ENCODE peak calls at places on chromosome 2, in eight cellular contexts. P, Z, S, N, W, V, F and G are unnamed samples.

GRCh38 chr2:32553829-32554432 is 73.9 kb upstream of the TTC27 start:
- DNase-seq in P (peak; percentile 58), Z (peak; percentile 51), S (no peak), N (peak; percentile 69), W (no peak), V (no peak), F (no peak), G (no peak)

GRCh38 chr2:235740821-235741220 is 247.0 kb downstream of the AGAP1 start:
- DNase-seq in P (peak; percentile 31), Z (peak; percentile 22), S (no peak), N (no peak), W (no peak), V (no peak), F (peak; percentile 83), G (no peak)

GRCh38 chr2:6800553-6800952 is 65.2 kb downstream of the CMPK2 start:
- DNase-seq in P (no peak), Z (no peak), S (no peak), N (no peak), W (no peak), V (no peak), F (no peak), G (no peak)

GRCh38 chr2:204108874-204109295 is 172.3 kb downstream of the ICOS start:
- DNase-seq in P (peak; percentile 23), Z (no peak), S (no peak), N (no peak), W (no peak), V (no peak), F (no peak), G (no peak)

GRCh38 chr2:11175293-11175795 is 20.1 kb downstream of the SLC66A3 start:
- DNase-seq in P (no peak), Z (no peak), S (no peak), N (no peak), W (no peak), V (no peak), F (no peak), G (no peak)

GRCh38 chr2:47076586-47077441 is 78.3 kb downstream of the STPG4 start:
- DNase-seq in P (no peak), Z (no peak), S (peak; percentile 98), N (no peak), W (peak; percentile 80), V (peak; percentile 79), F (no peak), G (peak; percentile 72)

GRCh38 chr2:232611559-232612218 is 21.7 kb upstream of the EFHD1 start:
- DNase-seq in P (peak; percentile 21), Z (peak; percentile 62), S (peak; percentile 89), N (peak; percentile 55), W (peak; percentile 80), V (peak; percentile 71), F (peak; percentile 91), G (no peak)

GRCh38 chr2:54757496-54757895 is 34.0 kb downstream of the EML6 start:
- DNase-seq in P (peak; percentile 29), Z (no peak), S (no peak), N (peak; percentile 78), W (no peak), V (no peak), F (peak; percentile 62), G (no peak)

GRCh38 chr2:162677476-162677875 is 161.1 kb downstream of the KCNH7 start:
- DNase-seq in P (no peak), Z (no peak), S (no peak), N (no peak), W (no peak), V (no peak), F (no peak), G (no peak)

GRCh38 chr2:90069290-90069894 is 1377.9 kb downstream of the RPIA start:
- DNase-seq in P (peak; percentile 36), Z (peak; percentile 68), S (peak; percentile 65), N (peak; percentile 76), W (no peak), V (no peak), F (peak; percentile 52), G (no peak)

GRCh38 chr2:95552911-95553310 is 38.9 kb upstream of the TRIM43 start:
- DNase-seq in P (no peak), Z (no peak), S (no peak), N (no peak), W (no peak), V (no peak), F (no peak), G (no peak)

GRCh38 chr2:80326214-80326613 is 21.7 kb upstream of the LRRTM1 start:
- DNase-seq in P (peak; percentile 52), Z (no peak), S (no peak), N (peak; percentile 40), W (no peak), V (no peak), F (no peak), G (no peak)

GRCh38 chr2:191846787-191847620 is at the start of gene CAVIN2:
- DNase-seq in P (no peak), Z (peak; percentile 48), S (peak; percentile 79), N (no peak), W (peak; percentile 75), V (peak; percentile 82), F (no peak), G (no peak)

GRCh38 chr2:143452817-143453462 is 323.7 kb downstream of the ARHGAP15 start:
- DNase-seq in P (no peak), Z (no peak), S (no peak), N (no peak), W (no peak), V (no peak), F (no peak), G (no peak)

GRCh38 chr2:23624378-23624777 is 239.4 kb downstream of the KLHL29 start:
- DNase-seq in P (no peak), Z (peak; percentile 62), S (no peak), N (peak; percentile 23), W (no peak), V (no peak), F (peak; percentile 88), G (no peak)

GRCh38 chr2:119741001-119741400 is 18.7 kb upstream of the PTPN4 start:
- DNase-seq in P (no peak), Z (no peak), S (no peak), N (no peak), W (no peak), V (no peak), F (no peak), G (no peak)

GRCh38 chr2:121075006-121075545 is 209.9 kb downstream of the TFCP2L1 start:
- DNase-seq in P (no peak), Z (peak; percentile 89), S (peak; percentile 72), N (peak; percentile 26), W (no peak), V (peak; percentile 77), F (peak; percentile 98), G (no peak)

GRCh38 chr2:165594935-165595255 is 125.4 kb downstream of the CSRNP3 start:
- DNase-seq in P (no peak), Z (no peak), S (no peak), N (peak; percentile 72), W (no peak), V (no peak), F (no peak), G (no peak)

GRCh38 chr2:178480227-178481181 is at the start of gene PLEKHA3:
- DNase-seq in P (peak; percentile 86), Z (peak; percentile 97), S (peak; percentile 98), N (peak; percentile 80), W (peak; percentile 99), V (peak; percentile 96), F (peak; percentile 96), G (peak; percentile 91)

GRCh38 chr2:28423856-28424605 is 31.4 kb downstream of the FOSL2 start:
- DNase-seq in P (no peak), Z (no peak), S (no peak), N (peak; percentile 11), W (peak; percentile 65), V (no peak), F (no peak), G (no peak)

GRCh38 chr2:108927936-108928659 is 60.9 kb downstream of the EDAR start:
- DNase-seq in P (peak; percentile 35), Z (peak; percentile 57), S (no peak), N (peak; percentile 32), W (no peak), V (no peak), F (peak; percentile 83), G (no peak)

GRCh38 chr2:140465301-140465700 is 1665.5 kb downstream of the LRP1B start:
- DNase-seq in P (no peak), Z (no peak), S (no peak), N (no peak), W (no peak), V (no peak), F (no peak), G (no peak)

GRCh38 chr2:162475661-162476060 is 131.7 kb downstream of the GCA start:
- DNase-seq in P (no peak), Z (no peak), S (no peak), N (no peak), W (no peak), V (no peak), F (no peak), G (no peak)

GRCh38 chr2:164675698-164676097 is 54.4 kb upstream of the GRB14 start:
- DNase-seq in P (no peak), Z (no peak), S (no peak), N (no peak), W (no peak), V (no peak), F (no peak), G (no peak)

GRCh38 chr2:152646264-152646663 is 71.0 kb downstream of the PRPF40A start:
- DNase-seq in P (no peak), Z (no peak), S (no peak), N (no peak), W (no peak), V (no peak), F (no peak), G (no peak)

GRCh38 chr2:174595415-174595814 is 2.2 kb downstream of the WIPF1 start:
- DNase-seq in P (peak; percentile 30), Z (no peak), S (no peak), N (peak; percentile 55), W (no peak), V (no peak), F (no peak), G (no peak)
- H3K27ac ChIP-seq in P (peak overlapping the region; percentile 96), Z (no peak overlapping the region), S (peak overlapping the region; percentile 90), N (peak overlapping the region; percentile 94), W (peak overlapping the region; percentile 58), V (peak overlapping the region; percentile 51), F (no peak overlapping the region), G (peak overlapping the region; percentile 45)

DNA sequence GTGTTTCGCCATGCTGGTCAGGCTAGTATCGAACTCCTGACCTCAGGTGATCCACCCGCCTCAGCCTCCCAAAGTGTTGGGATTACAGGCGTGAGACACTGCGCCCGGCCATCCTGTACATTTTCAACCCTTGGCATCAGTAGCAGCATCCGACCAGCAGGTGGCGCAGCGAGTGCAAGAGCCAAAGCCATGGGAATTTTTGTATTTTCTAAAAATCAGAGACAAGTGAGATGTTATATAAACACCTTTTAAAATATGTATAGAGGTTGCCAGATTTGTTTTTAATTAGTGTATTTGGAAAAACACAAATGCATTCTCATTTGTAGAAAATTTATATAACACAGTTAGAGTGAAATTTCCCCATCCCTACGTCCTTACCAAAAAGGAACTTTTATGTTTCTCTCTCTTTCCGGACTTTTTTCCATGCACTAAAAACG is 36.8 kb downstream of the MOGAT1 start:
- DNase-seq in P (peak; percentile 59), Z (peak; percentile 35), S (peak; percentile 78), N (peak; percentile 76), W (peak; percentile 85), V (peak; percentile 72), F (peak; percentile 91), G (peak; percentile 54)
- H3K27ac ChIP-seq in P (no peak overlapping the region), Z (no peak overlapping the region), S (peak overlapping the region; percentile 61), N (no peak overlapping the region), W (peak overlapping the region; percentile 72), V (no peak overlapping the region), F (no peak overlapping the region), G (no peak overlapping the region)

GRCh38 chr2:30605184-30605583 is 158.1 kb downstream of the LCLAT1 start:
- DNase-seq in P (no peak), Z (no peak), S (no peak), N (no peak), W (no peak), V (no peak), F (no peak), G (no peak)
- H3K27ac ChIP-seq in P (no peak overlapping the region), Z (no peak overlapping the region), S (no peak overlapping the region), N (no peak overlapping the region), W (no peak overlapping the region), V (no peak overlapping the region), F (no peak overlapping the region), G (no peak overlapping the region)

GRCh38 chr2:97849881-97850540 is 136.6 kb downstream of the ZAP70 start:
- DNase-seq in P (no peak), Z (peak; percentile 15), S (no peak), N (no peak), W (no peak), V (no peak), F (no peak), G (no peak)
- H3K27ac ChIP-seq in P (no peak overlapping the region), Z (no peak overlapping the region), S (peak overlapping the region; percentile 12), N (no peak overlapping the region), W (no peak overlapping the region), V (no peak overlapping the region), F (no peak overlapping the region), G (no peak overlapping the region)